ENCODE peak calls at places on chromosome X, in nine cellular contexts. B is fibroblast of mammary gland; J is iPS-NIHi11; V is stimulated activated CD8-positive, alpha-beta memory T cell treated with anti-CD3 and anti-CD28 coated beads, Interleukin-7, amount 100 ng/mL, for 1 hour; Q is germinal center; T is heart left ventricle; C is chondrocyte; K is HCEC 1CT; W is EH. D is an unnamed sample.

GRCh38 chrX:30593435-30594200 is 16.1 kb upstream of the TASL start:
- DNase-seq in B (no peak), W (no peak), J (no peak), K (no peak), V (no peak), T (no peak), C (no peak), Q (no peak), D (no peak)

GRCh38 chrX:119003462-119003861 is 29.0 kb downstream of the LONRF3 start:
- DNase-seq in C (no peak), T (no peak), V (no peak), J (no peak), Q (no peak), K (no peak), W (no peak), B (no peak), D (no peak)

GRCh38 chrX:39487166-39488006 is 610.4 kb downstream of the BCOR start:
- DNase-seq in V (no peak), Q (no peak), K (no peak), J (no peak), B (no peak), C (no peak), W (no peak), T (no peak), D (peak)

GRCh38 chrX:47581731-47582647 is at the start of gene TIMP1:
- DNase-seq in B (peak), J (peak), W (peak), C (peak), Q (peak), K (peak), V (peak), T (peak), D (peak)

GRCh38 chrX:67587946-67588624 is 44.3 kb downstream of the AR start:
- DNase-seq in Q (no peak), C (no peak), V (no peak), T (peak), J (no peak), W (peak), B (peak), K (no peak), D (no peak)

GRCh38 chrX:68934421-68934820 is 105.6 kb downstream of the EFNB1 start:
- DNase-seq in K (no peak), V (no peak), C (no peak), J (no peak), W (no peak), B (no peak), Q (no peak), T (no peak), D (no peak)

GRCh38 chrX:96982159-96982558 is 98.5 kb downstream of the RPA4 start:
- DNase-seq in Q (no peak), B (no peak), T (no peak), K (no peak), J (no peak), V (no peak), C (no peak), W (no peak), D (no peak)

GRCh38 chrX:64334467-64334866 is 60.8 kb downstream of the MTMR8 start:
- DNase-seq in J (no peak), K (no peak), C (no peak), W (no peak), V (no peak), Q (no peak), B (no peak), T (no peak), D (no peak)

GRCh38 chrX:103758555-103758954 is 18.1 kb upstream of the PLP1 start:
- DNase-seq in Q (no peak), K (no peak), V (no peak), B (no peak), C (no peak), T (no peak), J (no peak), W (no peak), D (no peak)

GRCh38 chrX:100615015-100615414 is 21.6 kb downstream of the TSPAN6 start:
- DNase-seq in Q (peak), V (no peak), T (peak), W (peak), B (peak), C (no peak), K (peak), J (peak), D (peak)

GRCh38 chrX:144637731-144638130 is 609.6 kb upstream of the SPANXN1 start:
- DNase-seq in T (no peak), V (no peak), C (no peak), K (no peak), B (peak), J (no peak), Q (no peak), W (no peak), D (no peak)

D was measured in GM12878.